ENCODE peak calls at places on chromosomes 16 and 17, in four cellular contexts. One of them, this sample, is unnamed.

GRCh38 chr17:47850373-47850691 is 631 bp downstream of the SP6 start:
- DNase-seq in heart left ventricle: no peak
- DNase-seq in amygdala: no peak
- DNase-seq in DMS153: no peak
- DNase-seq in this sample: no peak

GRCh38 chr16:19751478-19751877 is 33.4 kb downstream of the IQCK start:
- DNase-seq in heart left ventricle: no peak
- DNase-seq in amygdala: no peak
- DNase-seq in DMS153: no peak
- DNase-seq in this sample: no peak

GRCh38 chr17:51059781-51060180 is 60.9 kb downstream of the SPAG9 start:
- DNase-seq in heart left ventricle: no peak
- DNase-seq in amygdala: no peak
- DNase-seq in DMS153: no peak
- DNase-seq in this sample: no peak

GRCh38 chr17:53724726-53725125 is 98.0 kb upstream of the KIF2B start:
- DNase-seq in heart left ventricle: no peak
- DNase-seq in amygdala: no peak
- DNase-seq in DMS153: no peak
- DNase-seq in this sample: no peak

GRCh38 chr16:9047689-9048301 is 43.6 kb upstream of the HAPSTR1 start:
- DNase-seq in heart left ventricle: peak
- DNase-seq in amygdala: peak
- DNase-seq in DMS153: peak
- DNase-seq in this sample: peak

GRCh38 chr17:68421486-68421885 is 35.8 kb downstream of the WIPI1 start:
- DNase-seq in heart left ventricle: no peak
- DNase-seq in amygdala: no peak
- DNase-seq in DMS153: no peak
- DNase-seq in this sample: peak

GRCh38 chr17:49910858-49911204 is 58.2 kb upstream of the DLX4 start:
- DNase-seq in heart left ventricle: no peak
- DNase-seq in amygdala: no peak
- DNase-seq in DMS153: no peak
- DNase-seq in this sample: no peak

GRCh38 chr17:55561973-55562495 is 50.8 kb upstream of the SMIM36 start:
- DNase-seq in heart left ventricle: no peak
- DNase-seq in amygdala: no peak
- DNase-seq in DMS153: no peak
- DNase-seq in this sample: no peak

GRCh38 chr17:17173921-17174320 is 32.2 kb downstream of the PLD6 start:
- DNase-seq in heart left ventricle: no peak
- DNase-seq in amygdala: no peak
- DNase-seq in DMS153: no peak
- DNase-seq in this sample: no peak

GRCh38 chr16:84959045-84959576 is 52.2 kb downstream of the ZDHHC7 start:
- DNase-seq in heart left ventricle: no peak
- DNase-seq in amygdala: no peak
- DNase-seq in DMS153: no peak
- DNase-seq in this sample: no peak

GRCh38 chr17:21280081-21280518 is 4.4 kb upstream of the MAP2K3 start:
- DNase-seq in heart left ventricle: peak
- DNase-seq in amygdala: peak
- DNase-seq in DMS153: peak
- DNase-seq in this sample: peak

GRCh38 chr17:82204831-82205719 is 7.6 kb downstream of the CCDC57 start:
- DNase-seq in heart left ventricle: no peak
- DNase-seq in amygdala: no peak
- DNase-seq in DMS153: peak
- DNase-seq in this sample: no peak

GRCh38 chr16:46884513-46885293 is 541 bp downstream of the GPT2 start:
- DNase-seq in heart left ventricle: no peak
- DNase-seq in amygdala: no peak
- DNase-seq in DMS153: no peak
- DNase-seq in this sample: no peak

This sample was measured in ureter.